ENCODE peak calls at places on chromosomes 16 and 17, in five cellular contexts. X is HFF-Myc, Z is astrocyte of the cerebellum, N is psoas muscle, S is esophagus muscularis mucosa. D is an unnamed sample.

GRCh38 chr16:76777721-76778120 is 413.3 kb upstream of the MON1B start:
- DNase-seq in X (no peak), Z (no peak), N (no peak), S (no peak), D (no peak)

GRCh38 chr16:75326333-75326732 is 74.9 kb upstream of the BCAR1 start:
- DNase-seq in X (no peak), Z (no peak), N (no peak), S (no peak), D (no peak)

GRCh38 chr16:3187798-3188674 is at the start of gene OR1F1:
- DNase-seq in X (peak; percentile 68), Z (peak; percentile 24), N (no peak), S (no peak), D (no peak)

GRCh38 chr16:23058576-23058975 is 90.7 kb downstream of the USP31 start:
- DNase-seq in X (no peak), Z (no peak), N (no peak), S (peak; percentile 62), D (no peak)

GRCh38 chr16:84919267-84919666 is 92.1 kb downstream of the ZDHHC7 start:
- DNase-seq in X (no peak), Z (no peak), N (peak; percentile 7), S (no peak), D (no peak)

GRCh38 chr16:49824600-49824999 is 31.3 kb downstream of the ZNF423 start:
- DNase-seq in X (no peak), Z (no peak), N (no peak), S (no peak), D (no peak)

GRCh38 chr16:2364638-2365210 is 24.2 kb upstream of the ABCA3 start:
- DNase-seq in X (no peak), Z (no peak), N (no peak), S (no peak), D (no peak)

GRCh38 chr17:57783338-57783742 is 38.2 kb upstream of the CCDC182 start:
- DNase-seq in X (no peak), Z (no peak), N (peak; percentile 85), S (no peak), D (peak; percentile 56)

GRCh38 chr17:76709077-76709950 is 1.5 kb downstream of the MXRA7 start:
- DNase-seq in X (peak; percentile 85), Z (peak; percentile 95), N (peak; percentile 92), S (peak; percentile 96), D (peak; percentile 48)

GRCh38 chr16:81468269-81468902 is 23.8 kb downstream of the CMIP start:
- DNase-seq in X (no peak), Z (no peak), N (no peak), S (no peak), D (no peak)

GRCh38 chr16:87832137-87832527 is 37.2 kb downstream of the SLC7A5 start:
- DNase-seq in X (no peak), Z (no peak), N (no peak), S (no peak), D (no peak)

GRCh38 chr16:86500708-86501510 is 9.4 kb upstream of the FOXF1 start:
- DNase-seq in X (no peak), Z (no peak), N (no peak), S (no peak), D (no peak)

GRCh38 chr17:66354981-66355380 is 52.6 kb downstream of the PRKCA start:
- DNase-seq in X (no peak), Z (no peak), N (no peak), S (no peak), D (no peak)

GRCh38 chr16:70156207-70156978 is 17.2 kb upstream of the CLEC18C start:
- DNase-seq in X (no peak), Z (no peak), N (no peak), S (peak; percentile 91), D (no peak)

GRCh38 chr16:15440852-15441251 is 6.5 kb downstream of the BMERB1 start:
- DNase-seq in X (no peak), Z (no peak), N (no peak), S (no peak), D (no peak)

GRCh38 chr17:78414178-78415162 is 36.0 kb downstream of the PGS1 start:
- DNase-seq in X (no peak), Z (no peak), N (peak; percentile 51), S (no peak), D (no peak)

GRCh38 chr17:78415821-78416301 is 37.4 kb downstream of the PGS1 start:
- DNase-seq in X (no peak), Z (no peak), N (no peak), S (no peak), D (no peak)

GRCh38 chr17:78411241-78411855 is 32.9 kb downstream of the PGS1 start:
- DNase-seq in X (no peak), Z (no peak), N (peak; percentile 68), S (no peak), D (no peak)

GRCh38 chr17:78409191-78409621 is 30.8 kb downstream of the PGS1 start:
- DNase-seq in X (no peak), Z (no peak), N (no peak), S (no peak), D (no peak)

DNA sequence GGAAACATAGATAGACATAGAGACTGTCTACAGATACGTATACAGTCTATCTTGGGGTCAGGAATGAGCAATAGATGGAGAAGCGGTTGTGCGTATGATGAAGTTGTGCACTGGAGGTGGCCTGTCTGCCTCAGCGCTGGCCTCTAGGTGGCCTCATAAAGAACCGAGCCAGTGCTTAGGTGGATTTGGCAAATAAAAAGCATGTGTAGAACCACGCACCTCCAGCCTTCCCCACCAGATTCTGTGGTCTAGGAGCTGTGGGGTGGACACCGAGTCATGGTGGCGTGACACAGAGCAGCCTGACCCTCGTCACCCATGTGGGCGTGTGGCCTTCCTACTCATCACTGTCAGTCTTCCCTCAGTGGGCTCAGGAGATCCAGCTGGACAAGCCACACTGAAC is 34.0 kb downstream of the PGS1 start:
- DNase-seq in X (no peak), Z (no peak), N (no peak), S (no peak), D (no peak)
- TF ChIP-seq CTCF in X (peak; percentile 44), Z (peak; percentile 54), N (peak; percentile 52), S (no peak), D (no peak)

GRCh38 chr17:48642059-48642842 is 16.1 kb upstream of the HOXB9 start:
- DNase-seq in X (no peak), Z (no peak), N (no peak), S (no peak), D (no peak)
- TF ChIP-seq CTCF in X (no peak), Z (no peak), N (no peak), S (no peak), D (no peak)

DNA sequence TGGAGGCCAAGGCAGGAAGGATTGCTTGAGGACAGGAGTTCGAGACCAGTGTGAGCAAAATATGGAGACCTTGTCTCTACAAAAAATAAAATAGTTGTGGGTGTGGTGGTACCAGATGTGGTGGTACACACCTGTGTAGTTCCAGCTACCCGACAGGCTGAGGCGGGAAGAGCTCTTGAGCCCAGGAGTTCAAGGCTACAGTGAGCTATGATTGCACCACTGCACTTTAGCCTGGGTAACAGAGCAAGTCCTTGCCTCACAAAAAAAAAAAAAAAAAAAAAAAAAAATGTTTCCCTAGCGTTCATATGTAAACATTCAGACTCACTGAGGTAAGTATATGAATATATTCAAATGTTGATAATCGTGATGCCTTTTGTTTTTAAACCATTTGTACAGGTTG is 39.5 kb downstream of the CLUH start:
- DNase-seq in X (no peak), Z (no peak), N (no peak), S (no peak), D (no peak)
- TF ChIP-seq CTCF in X (no peak), Z (no peak), N (no peak), S (no peak), D (no peak)

DNA sequence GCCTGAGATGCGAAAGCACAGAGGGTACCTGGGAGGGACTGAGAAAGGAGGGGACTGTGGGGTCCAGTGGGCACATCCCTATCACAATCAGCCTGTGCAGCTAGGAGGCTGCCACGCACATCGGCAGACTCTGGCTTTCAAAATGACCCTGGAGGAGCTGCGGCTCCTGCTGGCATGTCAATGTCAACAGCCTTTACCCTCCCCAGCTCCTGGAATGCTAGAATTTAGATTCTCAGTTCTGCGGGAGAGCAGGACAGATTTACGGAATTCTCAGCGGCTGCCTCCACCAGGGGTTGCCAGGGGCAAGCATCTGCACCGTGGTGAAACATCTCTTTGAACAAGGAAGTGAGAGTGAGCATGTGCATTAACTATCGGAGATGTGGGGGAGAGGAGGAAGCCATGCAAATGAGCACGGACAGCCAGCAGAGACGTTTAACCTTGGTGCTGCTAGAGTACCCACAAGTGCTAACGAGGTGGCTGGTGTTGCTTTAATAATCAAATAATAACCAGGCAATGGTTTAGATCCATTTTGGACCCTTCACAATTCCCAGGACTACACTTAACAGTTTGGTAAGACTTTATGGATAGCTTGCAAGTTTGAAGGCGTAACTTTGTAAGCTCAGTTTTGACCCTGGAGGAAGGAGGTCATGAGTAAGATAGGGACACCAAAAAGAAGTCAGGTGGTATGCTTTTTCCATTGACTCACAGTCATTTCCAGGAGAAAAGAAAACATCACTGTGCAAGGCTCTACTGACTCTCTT is 54.1 kb downstream of the XYLT1 start:
- DNase-seq in X (no peak), Z (no peak), N (no peak), S (no peak), D (no peak)
- TF ChIP-seq CTCF in X (no peak), Z (peak; percentile 24), N (no peak), S (peak; percentile 18), D (no peak)

DNA sequence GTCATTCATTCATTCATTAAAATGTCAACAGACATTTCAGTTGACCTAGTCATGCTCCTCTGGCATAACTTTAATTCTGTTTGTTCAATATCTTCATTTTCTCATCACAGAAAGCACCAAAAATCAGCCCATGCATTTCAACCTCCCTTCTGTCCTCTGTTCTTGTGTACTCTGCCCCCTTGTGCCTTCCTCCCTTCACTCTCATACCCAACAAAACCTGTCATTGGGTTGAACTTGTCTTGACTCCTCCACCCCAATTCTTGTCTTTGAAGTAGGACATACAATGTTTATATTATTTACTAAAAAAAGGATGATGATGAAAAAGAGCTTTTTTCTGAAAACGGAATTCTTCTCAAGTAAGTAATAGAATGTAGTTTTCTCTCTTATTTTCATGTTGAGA is 43.8 kb downstream of the COX10 start:
- DNase-seq in X (no peak), Z (no peak), N (no peak), S (no peak), D (no peak)
- TF ChIP-seq CTCF in X (no peak), Z (no peak), N (no peak), S (no peak), D (no peak)

GRCh38 chr17:79459003-79459655 is 151.7 kb downstream of the RBFOX3 start:
- DNase-seq in X (no peak), Z (no peak), N (no peak), S (no peak), D (no peak)
- TF ChIP-seq CTCF in X (no peak), Z (no peak), N (no peak), S (no peak), D (no peak)